ENCODE peak calls at places on chromosomes 3 and 15, in six cellular contexts. A is H9, I is ovary, H is heart right ventricle, V is psoas muscle, N is ascending aorta. R is an unnamed sample. For H3K4me1, the result is how much of the 10 kb centered on the place peaks cover.

GRCh38 chr15:40594429-40594836 is 384 bp downstream of the KNL1 start:
- DNase-seq in A (peak), I (no peak), H (peak), V (peak), N (no peak), R (no peak)

GRCh38 chr3:151259664-151260063 is 18.7 kb downstream of the P2RY14 start:
- DNase-seq in A (no peak), I (no peak), H (no peak), V (no peak), N (no peak), R (no peak)

GRCh38 chr15:78051622-78052405 is 25.7 kb downstream of the TBC1D2B start:
- DNase-seq in A (no peak), I (no peak), H (peak), V (no peak), N (no peak), R (no peak)

GRCh38 chr3:138455801-138456716 is 21.6 kb downstream of the ESYT3 start:
- DNase-seq in A (peak), I (no peak), H (no peak), V (no peak), N (peak), R (no peak)

GRCh38 chr15:70319466-70319865 is 221.7 kb upstream of the TLE3 start:
- DNase-seq in A (no peak), I (no peak), H (no peak), V (no peak), N (peak), R (no peak)

GRCh38 chr3:157872902-157873301 is 233.3 kb downstream of the SHOX2 start:
- DNase-seq in A (no peak), I (no peak), H (no peak), V (no peak), N (no peak), R (no peak)

GRCh38 chr3:101695779-101696372 is 9.4 kb upstream of the RPL24 start:
- DNase-seq in A (no peak), I (peak), H (peak), V (no peak), N (no peak), R (peak)

GRCh38 chr3:71989165-71989564 is 204.2 kb upstream of the PROK2 start:
- DNase-seq in A (no peak), I (no peak), H (no peak), V (no peak), N (no peak), R (no peak)

GRCh38 chr3:59286791-59287531 is 237.1 kb upstream of the CFAP20DC start:
- DNase-seq in A (no peak), I (no peak), H (peak), V (no peak), N (no peak), R (no peak)

GRCh38 chr15:78320173-78320572 is 20.0 kb upstream of the CRABP1 start:
- DNase-seq in A (no peak), I (no peak), H (no peak), V (no peak), N (no peak), R (no peak)

GRCh38 chr3:188239035-188239434 is 85.1 kb downstream of the LPP start:
- DNase-seq in A (no peak), I (no peak), H (no peak), V (no peak), N (no peak), R (no peak)

GRCh38 chr3:63975705-63976104 is 47.6 kb downstream of the PSMD6 start:
- DNase-seq in A (no peak), I (no peak), H (peak), V (peak), N (no peak), R (no peak)

GRCh38 chr3:133865136-133865855 is 30.4 kb downstream of the RAB6B start:
- DNase-seq in A (no peak), I (no peak), H (no peak), V (no peak), N (no peak), R (no peak)

GRCh38 chr3:177229791-177230190 is 32.5 kb upstream of the TBL1XR1 start:
- DNase-seq in A (no peak), I (no peak), H (no peak), V (no peak), N (no peak), R (no peak)

GRCh38 chr3:192130534-192131132 is 596.7 kb downstream of the FGF12 start:
- DNase-seq in A (peak), I (peak), H (peak), V (peak), N (no peak), R (no peak)

GRCh38 chr15:92638709-92639365 is 16.7 kb downstream of the FAM174B start:
- DNase-seq in A (peak), I (no peak), H (no peak), V (no peak), N (peak), R (no peak)

GRCh38 chr3:191889781-191890180 is 428.8 kb downstream of the PYDC2 start:
- DNase-seq in A (no peak), I (no peak), H (no peak), V (no peak), N (no peak), R (no peak)

GRCh38 chr15:50055333-50056278 is 63.4 kb downstream of the ATP8B4 start:
- DNase-seq in A (no peak), I (no peak), H (peak), V (no peak), N (no peak), R (no peak)

GRCh38 chr3:56758539-56758981 is 43.2 kb downstream of the ARHGEF3 start:
- DNase-seq in A (no peak), I (no peak), H (no peak), V (no peak), N (no peak), R (peak)

GRCh38 chr15:51622269-51623180 is at the start of gene DMXL2:
- DNase-seq in A (peak), I (peak), H (peak), V (peak), N (peak), R (peak)

GRCh38 chr3:46764206-46764605 is 46.5 kb upstream of the PRSS50 start:
- DNase-seq in A (no peak), I (no peak), H (no peak), V (no peak), N (no peak), R (no peak)

GRCh38 chr3:24446032-24446431 is 48.6 kb downstream of the THRB start:
- DNase-seq in A (no peak), I (no peak), H (no peak), V (no peak), N (no peak), R (no peak)

DNA sequence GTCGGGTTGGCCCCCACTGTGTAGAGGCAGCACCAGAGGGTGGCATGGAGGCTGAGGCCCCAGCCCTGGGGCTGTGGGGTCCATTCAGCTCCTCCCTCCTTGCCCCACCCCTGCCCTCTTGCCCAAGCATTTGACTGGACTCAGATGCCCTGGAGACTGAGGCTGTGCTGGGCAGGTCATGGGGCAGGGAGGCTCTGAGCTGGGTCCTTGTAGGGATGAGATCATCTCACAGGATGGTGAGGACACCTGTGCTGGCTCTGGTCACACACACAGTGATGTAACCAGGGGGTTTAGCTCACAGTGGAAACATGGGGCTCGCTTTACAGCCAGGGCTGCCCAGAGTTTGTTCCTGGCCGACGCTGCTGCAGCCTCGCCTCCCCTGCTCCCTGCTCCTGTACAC is 17.8 kb downstream of the ALPK3 start:
- DNase-seq in A (no peak), I (no peak), H (no peak), V (peak), N (peak), R (no peak)
- H3K27ac ChIP-seq in A (no peak), I (no peak), H (peak), V (peak), N (peak), R (no peak)

DNA sequence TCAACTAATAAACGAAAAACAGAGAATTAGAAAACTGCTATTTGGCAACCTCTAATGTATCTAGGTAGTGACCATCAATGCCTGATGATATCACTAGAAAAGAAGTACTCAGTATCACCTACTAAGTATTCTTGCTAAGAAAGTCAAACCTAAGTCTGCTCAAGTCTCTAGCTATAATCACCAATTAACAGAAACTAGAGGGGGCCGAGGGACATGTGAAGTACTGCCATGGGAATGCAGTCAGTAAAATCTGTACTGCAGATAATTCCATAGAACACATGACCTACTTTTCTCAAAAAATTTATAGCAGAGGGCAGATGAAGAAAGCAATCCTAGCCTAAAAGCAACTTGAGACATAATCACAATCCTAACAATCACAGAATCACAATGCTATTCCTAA is 51.4 kb downstream of the CPEB1 start:
- DNase-seq in A (no peak), I (no peak), H (no peak), V (no peak), N (no peak), R (no peak)
- H3K4me1 ChIP-seq in A (under half), I (under half), H (under half), V (under half), N (under half), R (under half)

GRCh38 chr3:61723038-61723437 is 161.7 kb downstream of the PTPRG start:
- DNase-seq in A (no peak), I (no peak), H (no peak), V (no peak), N (no peak), R (no peak)

GRCh38 chr3:61725851-61726333 is 164.5 kb downstream of the PTPRG start:
- DNase-seq in A (no peak), I (no peak), H (peak), V (no peak), N (no peak), R (no peak)

GRCh38 chr3:61727435-61727834 is 166.1 kb downstream of the PTPRG start:
- DNase-seq in A (no peak), I (no peak), H (no peak), V (no peak), N (no peak), R (no peak)

GRCh38 chr3:61724183-61724582 is 162.8 kb downstream of the PTPRG start:
- DNase-seq in A (no peak), I (no peak), H (no peak), V (no peak), N (no peak), R (no peak)

GRCh38 chr3:61724801-61725200 is 163.4 kb downstream of the PTPRG start:
- DNase-seq in A (no peak), I (no peak), H (no peak), V (no peak), N (no peak), R (no peak)
- H3K27ac ChIP-seq in A (no peak), I (no peak), H (no peak), V (no peak), N (no peak), R (no peak)

GRCh38 chr15:82850731-82851130 is 41.3 kb downstream of the WHAMM start:
- DNase-seq in A (peak), I (no peak), H (no peak), V (no peak), N (no peak), R (no peak)

GRCh38 chr15:82854554-82854953 is 45.1 kb downstream of the WHAMM start:
- DNase-seq in A (peak), I (no peak), H (no peak), V (no peak), N (no peak), R (no peak)

GRCh38 chr15:82851981-82852511 is 42.6 kb downstream of the WHAMM start:
- DNase-seq in A (no peak), I (no peak), H (no peak), V (no peak), N (no peak), R (no peak)

GRCh38 chr15:82851331-82851850 is 42.0 kb downstream of the WHAMM start:
- DNase-seq in A (no peak), I (no peak), H (no peak), V (no peak), N (no peak), R (no peak)

DNA sequence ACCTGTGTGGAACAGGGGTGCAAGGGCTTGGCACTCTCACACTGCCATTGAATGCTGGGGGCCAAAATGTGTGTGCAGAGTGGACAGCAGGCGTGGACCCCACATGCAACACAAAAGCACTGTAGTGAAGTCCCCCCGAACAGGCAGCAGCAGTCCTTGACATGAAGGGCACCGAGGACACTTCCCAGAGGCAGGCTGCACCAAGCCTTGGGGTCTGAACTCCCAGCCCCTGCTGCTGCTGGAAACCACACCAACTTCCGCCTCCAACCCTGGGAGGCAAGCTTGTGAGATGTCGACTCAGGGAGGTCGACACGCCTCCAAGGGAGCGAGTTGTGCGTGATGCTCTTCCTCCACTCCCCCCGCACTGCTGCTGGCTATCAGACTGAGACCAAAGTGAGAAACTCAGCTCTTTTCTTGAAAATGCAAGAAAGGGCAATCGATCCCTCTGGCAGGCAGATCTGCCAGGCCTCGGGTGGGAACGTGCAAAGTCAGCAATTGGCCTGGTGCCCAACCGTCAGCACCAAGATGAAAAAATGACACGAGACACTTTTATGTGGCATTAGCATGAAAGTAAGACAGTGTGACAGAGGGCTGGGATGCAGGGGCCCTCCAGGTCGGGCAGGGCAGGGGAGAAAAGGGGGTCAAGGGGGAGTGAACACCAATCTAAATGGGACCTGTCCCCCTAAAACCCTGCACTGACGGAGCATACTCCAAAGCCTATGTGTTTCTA is 43.6 kb downstream of the WHAMM start:
- DNase-seq in A (peak), I (no peak), H (no peak), V (no peak), N (no peak), R (no peak)
- H3K4me1 ChIP-seq in A (under half), I (under half), H (under half), V (under half), N (under half), R (under half)

GRCh38 chr3:184780981-184781515 is 30.9 kb upstream of the VPS8 start:
- DNase-seq in A (no peak), I (no peak), H (no peak), V (peak), N (no peak), R (no peak)
- H3K27ac ChIP-seq in A (no peak), I (no peak), H (no peak), V (no peak), N (no peak), R (no peak)